ENCODE peak calls at places on chromosome 13, in five cellular contexts. S, E, A, Q and W are unnamed samples.

GRCh38 chr13:105343134-105343806 is 1192.2 kb downstream of the EFNB2 start:
- DNase-seq in S (no peak), E (no peak), A (no peak), Q (no peak), W (no peak)

GRCh38 chr13:41780736-41781708 is 179.9 kb downstream of the VWA8 start:
- DNase-seq in S (no peak), E (no peak), A (peak), Q (no peak), W (no peak)

GRCh38 chr13:111474136-111475002 is 153.9 kb downstream of the TEX29 start:
- DNase-seq in S (peak), E (peak), A (peak), Q (no peak), W (no peak)

GRCh38 chr13:77896536-77896935 is 22.1 kb downstream of the EDNRB start:
- DNase-seq in S (no peak), E (no peak), A (no peak), Q (no peak), W (no peak)

GRCh38 chr13:74907788-74908187 is 574.2 kb downstream of the TBC1D4 start:
- DNase-seq in S (no peak), E (no peak), A (no peak), Q (no peak), W (no peak)

GRCh38 chr13:103703246-103703645 is 637.0 kb upstream of the SLC10A2 start:
- DNase-seq in S (no peak), E (no peak), A (no peak), Q (no peak), W (no peak)

GRCh38 chr13:20121154-20121515 is 39.7 kb downstream of the GJA3 start:
- DNase-seq in S (no peak), E (no peak), A (no peak), Q (no peak), W (no peak)

GRCh38 chr13:90839061-90839460 is 508.4 kb upstream of the MIR17HG start:
- DNase-seq in S (no peak), E (no peak), A (peak), Q (no peak), W (no peak)

GRCh38 chr13:95833713-95834112 is 156.8 kb downstream of the DNAJC3 start:
- DNase-seq in S (peak), E (no peak), A (peak), Q (no peak), W (no peak)

GRCh38 chr13:64538711-64539110 is 2691.4 kb downstream of the PCDH9 start:
- DNase-seq in S (no peak), E (no peak), A (no peak), Q (no peak), W (no peak)

GRCh38 chr13:30108913-30109237 is 198.5 kb downstream of the KATNAL1 start:
- DNase-seq in S (no peak), E (no peak), A (peak), Q (no peak), W (no peak)

GRCh38 chr13:32126756-32127155 is 95.2 kb downstream of the FRY start:
- DNase-seq in S (no peak), E (no peak), A (no peak), Q (no peak), W (no peak)

GRCh38 chr13:100808330-100808729 is 133.7 kb upstream of the TMTC4 start:
- DNase-seq in S (no peak), E (no peak), A (no peak), Q (no peak), W (no peak)

GRCh38 chr13:24254151-24254810 is 55.1 kb upstream of the C1QTNF9 start:
- DNase-seq in S (no peak), E (no peak), A (no peak), Q (no peak), W (peak)

GRCh38 chr13:109545964-109546363 is 240.4 kb downstream of the IRS2 start:
- DNase-seq in S (no peak), E (no peak), A (no peak), Q (no peak), W (no peak)

GRCh38 chr13:81596224-81596753 is 1255.4 kb upstream of the SPRY2 start:
- DNase-seq in S (no peak), E (no peak), A (no peak), Q (no peak), W (no peak)

GRCh38 chr13:24680258-24680920 is at the start of gene ATP12A:
- DNase-seq in S (peak), E (no peak), A (peak), Q (no peak), W (no peak)

GRCh38 chr13:44667950-44668349 is 91.8 kb upstream of the TSC22D1 start:
- DNase-seq in S (no peak), E (no peak), A (no peak), Q (no peak), W (no peak)